ENCODE peak calls at places on chromosome 19, in four cellular contexts. Z, T, M and J are unnamed samples.

GRCh38 chr19:5172859-5173577 is 167.6 kb downstream of the PTPRS start:
- DNase-seq in M (no peak), Z (no peak), T (no peak), J (no peak)

GRCh38 chr19:2290441-2291184 is 8.6 kb upstream of the PEAK3 start:
- DNase-seq in M (no peak), T (peak), Z (peak), J (no peak)

GRCh38 chr19:32599736-32600157 is 18.8 kb downstream of the PDCD5 start:
- DNase-seq in Z (peak), M (peak), T (peak), J (no peak)

GRCh38 chr19:18153555-18154134 is 682 bp downstream of the PIK3R2 start:
- DNase-seq in T (peak), M (peak), Z (peak), J (no peak)

GRCh38 chr19:47447470-47448359 is 24.0 kb downstream of the SLC8A2 start:
- DNase-seq in Z (no peak), M (peak), T (peak), J (no peak)

GRCh38 chr19:41541990-41542584 is 33.9 kb upstream of the CEACAM21 start:
- DNase-seq in M (peak), Z (no peak), T (peak), J (no peak)

GRCh38 chr19:1748115-1748702 is 5.1 kb upstream of the ONECUT3 start:
- DNase-seq in M (no peak), T (no peak), Z (peak), J (no peak)

GRCh38 chr19:48373567-48373966 is 9.4 kb downstream of the SYNGR4 start:
- DNase-seq in Z (no peak), T (no peak), M (no peak), J (no peak)

GRCh38 chr19:18541992-18542935 is 1.1 kb downstream of the FKBP8 start:
- DNase-seq in T (no peak), M (no peak), Z (no peak), J (no peak)